ENCODE peak calls at places on chromosome 17, in seven cellular contexts. One of them, this sample, is unnamed.

GRCh38 chr17:55710829-55711496 is 11.7 kb downstream of the TMEM100 start:
- DNase-seq in MM.1S: no peak
- DNase-seq in HFFc6: no peak
- DNase-seq in WTC11: no peak
- DNase-seq in sigmoid colon: no peak
- DNase-seq in left ventricle myocardium inferior: no peak
- DNase-seq in dorsolateral prefrontal cortex: no peak
- DNase-seq in this sample: no peak

GRCh38 chr17:50055055-50055425 is 870 bp upstream of the ITGA3 start:
- DNase-seq in MM.1S: peak
- DNase-seq in HFFc6: no peak
- DNase-seq in WTC11: peak
- DNase-seq in sigmoid colon: no peak
- DNase-seq in left ventricle myocardium inferior: no peak
- DNase-seq in dorsolateral prefrontal cortex: no peak
- DNase-seq in this sample: peak

GRCh38 chr17:37770631-37771518 is 26.0 kb upstream of the HNF1B start:
- DNase-seq in MM.1S: peak
- DNase-seq in HFFc6: peak
- DNase-seq in WTC11: peak
- DNase-seq in sigmoid colon: no peak
- DNase-seq in left ventricle myocardium inferior: peak
- DNase-seq in dorsolateral prefrontal cortex: no peak
- DNase-seq in this sample: peak

GRCh38 chr17:21370430-21370829 is 5.7 kb upstream of the KCNJ12 start:
- DNase-seq in MM.1S: no peak
- DNase-seq in HFFc6: no peak
- DNase-seq in WTC11: no peak
- DNase-seq in sigmoid colon: no peak
- DNase-seq in left ventricle myocardium inferior: peak
- DNase-seq in dorsolateral prefrontal cortex: no peak
- DNase-seq in this sample: peak

GRCh38 chr17:52048503-52048902 is 110.0 kb downstream of the CA10 start:
- DNase-seq in MM.1S: no peak
- DNase-seq in HFFc6: no peak
- DNase-seq in WTC11: no peak
- DNase-seq in sigmoid colon: no peak
- DNase-seq in left ventricle myocardium inferior: no peak
- DNase-seq in dorsolateral prefrontal cortex: no peak
- DNase-seq in this sample: peak

GRCh38 chr17:79006001-79006400 is 3.6 kb downstream of the CANT1 start:
- DNase-seq in MM.1S: no peak
- DNase-seq in HFFc6: no peak
- DNase-seq in WTC11: no peak
- DNase-seq in sigmoid colon: peak
- DNase-seq in left ventricle myocardium inferior: no peak
- DNase-seq in dorsolateral prefrontal cortex: no peak
- DNase-seq in this sample: no peak

GRCh38 chr17:75386430-75386829 is 19.0 kb downstream of the GRB2 start:
- DNase-seq in MM.1S: no peak
- DNase-seq in HFFc6: no peak
- DNase-seq in WTC11: no peak
- DNase-seq in sigmoid colon: no peak
- DNase-seq in left ventricle myocardium inferior: no peak
- DNase-seq in dorsolateral prefrontal cortex: no peak
- DNase-seq in this sample: no peak

GRCh38 chr17:55577011-55577586 is 65.8 kb upstream of the SMIM36 start:
- DNase-seq in MM.1S: peak
- DNase-seq in HFFc6: peak
- DNase-seq in WTC11: no peak
- DNase-seq in sigmoid colon: peak
- DNase-seq in left ventricle myocardium inferior: peak
- DNase-seq in dorsolateral prefrontal cortex: no peak
- DNase-seq in this sample: no peak

GRCh38 chr17:58172369-58173071 is 5.7 kb downstream of the OR4D2 start:
- DNase-seq in MM.1S: peak
- DNase-seq in HFFc6: no peak
- DNase-seq in WTC11: peak
- DNase-seq in sigmoid colon: no peak
- DNase-seq in left ventricle myocardium inferior: no peak
- DNase-seq in dorsolateral prefrontal cortex: no peak
- DNase-seq in this sample: peak

GRCh38 chr17:69949931-69950330 is 125.1 kb upstream of the KCNJ16 start:
- DNase-seq in MM.1S: no peak
- DNase-seq in HFFc6: no peak
- DNase-seq in WTC11: no peak
- DNase-seq in sigmoid colon: no peak
- DNase-seq in left ventricle myocardium inferior: no peak
- DNase-seq in dorsolateral prefrontal cortex: no peak
- DNase-seq in this sample: no peak

GRCh38 chr17:79814966-79815835 is 18.3 kb upstream of the CBX8 start:
- DNase-seq in MM.1S: no peak
- DNase-seq in HFFc6: no peak
- DNase-seq in WTC11: no peak
- DNase-seq in sigmoid colon: peak
- DNase-seq in left ventricle myocardium inferior: no peak
- DNase-seq in dorsolateral prefrontal cortex: no peak
- DNase-seq in this sample: peak

GRCh38 chr17:38910325-38910724 is 15.1 kb upstream of the LASP1NB start:
- DNase-seq in MM.1S: no peak
- DNase-seq in HFFc6: no peak
- DNase-seq in WTC11: no peak
- DNase-seq in sigmoid colon: peak
- DNase-seq in left ventricle myocardium inferior: no peak
- DNase-seq in dorsolateral prefrontal cortex: no peak
- DNase-seq in this sample: no peak

GRCh38 chr17:77422104-77422782 is 281.5 kb downstream of the SEC14L1 start:
- DNase-seq in MM.1S: no peak
- DNase-seq in HFFc6: no peak
- DNase-seq in WTC11: no peak
- DNase-seq in sigmoid colon: peak
- DNase-seq in left ventricle myocardium inferior: no peak
- DNase-seq in dorsolateral prefrontal cortex: no peak
- DNase-seq in this sample: no peak

DNA sequence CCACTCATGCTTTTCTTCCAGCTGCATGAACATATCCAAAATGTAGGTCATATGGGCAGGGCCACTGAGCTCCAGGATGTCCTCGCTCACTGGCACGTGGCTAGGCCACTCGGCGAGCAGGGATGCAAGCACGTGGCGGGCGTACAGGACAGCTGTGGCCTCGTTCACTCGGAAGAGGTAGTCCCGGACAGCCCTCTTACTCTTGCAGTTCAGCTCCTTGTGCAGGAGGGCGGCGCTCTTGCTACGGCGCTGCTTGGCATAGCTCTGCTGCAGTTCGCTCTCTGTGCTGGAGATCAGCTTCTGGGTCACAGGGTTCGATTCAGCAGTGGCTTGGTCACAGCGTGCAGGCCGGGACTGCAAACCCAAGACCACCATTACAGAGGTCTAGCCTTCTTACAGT is 53.1 kb upstream of the ATP2A3 start:
- DNase-seq in MM.1S: no peak
- DNase-seq in HFFc6: no peak
- DNase-seq in WTC11: peak
- DNase-seq in sigmoid colon: no peak
- DNase-seq in left ventricle myocardium inferior: no peak
- DNase-seq in dorsolateral prefrontal cortex: no peak
- DNase-seq in this sample: no peak
- TF ChIP-seq CTCF in MM.1S: peak
- TF ChIP-seq CTCF in HFFc6: peak
- TF ChIP-seq CTCF in WTC11: no peak
- TF ChIP-seq CTCF in sigmoid colon: no peak
- TF ChIP-seq CTCF in left ventricle myocardium inferior: peak
- TF ChIP-seq CTCF in dorsolateral prefrontal cortex: no peak
- TF ChIP-seq CTCF in this sample: peak

GRCh38 chr17:8409966-8410881 is 12.6 kb upstream of the RNF222 start:
- DNase-seq in MM.1S: peak
- DNase-seq in HFFc6: peak
- DNase-seq in WTC11: peak
- DNase-seq in sigmoid colon: peak
- DNase-seq in left ventricle myocardium inferior: peak
- DNase-seq in dorsolateral prefrontal cortex: peak
- DNase-seq in this sample: peak
- TF ChIP-seq CTCF in MM.1S: peak
- TF ChIP-seq CTCF in HFFc6: peak
- TF ChIP-seq CTCF in WTC11: peak
- TF ChIP-seq CTCF in sigmoid colon: peak
- TF ChIP-seq CTCF in left ventricle myocardium inferior: peak
- TF ChIP-seq CTCF in dorsolateral prefrontal cortex: peak
- TF ChIP-seq CTCF in this sample: peak

GRCh38 chr17:7997186-7997585 is 5.2 kb upstream of the GUCY2D start:
- DNase-seq in MM.1S: peak
- DNase-seq in HFFc6: peak
- DNase-seq in WTC11: peak
- DNase-seq in sigmoid colon: peak
- DNase-seq in left ventricle myocardium inferior: peak
- DNase-seq in dorsolateral prefrontal cortex: no peak
- DNase-seq in this sample: peak
- TF ChIP-seq CTCF in MM.1S: peak
- TF ChIP-seq CTCF in HFFc6: peak
- TF ChIP-seq CTCF in WTC11: peak
- TF ChIP-seq CTCF in sigmoid colon: peak
- TF ChIP-seq CTCF in left ventricle myocardium inferior: peak
- TF ChIP-seq CTCF in dorsolateral prefrontal cortex: no peak
- TF ChIP-seq CTCF in this sample: peak

GRCh38 chr17:81192386-81193050 is 26.5 kb upstream of the AATK start:
- DNase-seq in MM.1S: no peak
- DNase-seq in HFFc6: no peak
- DNase-seq in WTC11: no peak
- DNase-seq in sigmoid colon: no peak
- DNase-seq in left ventricle myocardium inferior: no peak
- DNase-seq in dorsolateral prefrontal cortex: no peak
- DNase-seq in this sample: peak

GRCh38 chr17:81191646-81192045 is 25.6 kb upstream of the AATK start:
- DNase-seq in MM.1S: no peak
- DNase-seq in HFFc6: no peak
- DNase-seq in WTC11: no peak
- DNase-seq in sigmoid colon: no peak
- DNase-seq in left ventricle myocardium inferior: no peak
- DNase-seq in dorsolateral prefrontal cortex: no peak
- DNase-seq in this sample: no peak

GRCh38 chr17:81190591-81190990 is 24.6 kb upstream of the AATK start:
- DNase-seq in MM.1S: no peak
- DNase-seq in HFFc6: no peak
- DNase-seq in WTC11: no peak
- DNase-seq in sigmoid colon: no peak
- DNase-seq in left ventricle myocardium inferior: no peak
- DNase-seq in dorsolateral prefrontal cortex: no peak
- DNase-seq in this sample: no peak

GRCh38 chr17:81189670-81190530 is 23.9 kb upstream of the AATK start:
- DNase-seq in MM.1S: no peak
- DNase-seq in HFFc6: no peak
- DNase-seq in WTC11: peak
- DNase-seq in sigmoid colon: no peak
- DNase-seq in left ventricle myocardium inferior: no peak
- DNase-seq in dorsolateral prefrontal cortex: peak
- DNase-seq in this sample: peak

DNA sequence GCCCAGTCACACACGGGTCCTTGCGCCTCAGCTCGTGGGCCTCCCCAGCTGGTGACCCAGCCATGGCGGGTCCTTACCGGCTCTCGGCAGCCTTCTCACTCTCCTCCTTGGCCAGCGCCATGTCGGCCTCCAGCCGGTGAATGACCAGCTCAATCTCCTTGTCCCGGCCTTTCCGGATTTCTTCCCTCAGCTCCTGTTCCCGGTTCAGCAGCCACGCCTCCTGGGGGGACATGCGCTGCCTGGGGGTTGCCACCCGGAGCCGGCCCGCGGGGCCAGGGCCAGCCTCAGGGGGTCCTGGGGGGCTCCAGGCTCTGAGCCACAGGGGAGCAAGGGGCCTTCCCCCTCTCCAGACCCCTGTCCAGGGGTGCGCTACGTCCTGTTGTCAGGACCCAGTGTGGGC is 25.1 kb upstream of the AATK start:
- DNase-seq in MM.1S: no peak
- DNase-seq in HFFc6: no peak
- DNase-seq in WTC11: no peak
- DNase-seq in sigmoid colon: no peak
- DNase-seq in left ventricle myocardium inferior: no peak
- DNase-seq in dorsolateral prefrontal cortex: no peak
- DNase-seq in this sample: no peak
- TF ChIP-seq CTCF in MM.1S: no peak
- TF ChIP-seq CTCF in HFFc6: no peak
- TF ChIP-seq CTCF in WTC11: no peak
- TF ChIP-seq CTCF in sigmoid colon: no peak
- TF ChIP-seq CTCF in left ventricle myocardium inferior: no peak
- TF ChIP-seq CTCF in dorsolateral prefrontal cortex: no peak
- TF ChIP-seq CTCF in this sample: no peak

DNA sequence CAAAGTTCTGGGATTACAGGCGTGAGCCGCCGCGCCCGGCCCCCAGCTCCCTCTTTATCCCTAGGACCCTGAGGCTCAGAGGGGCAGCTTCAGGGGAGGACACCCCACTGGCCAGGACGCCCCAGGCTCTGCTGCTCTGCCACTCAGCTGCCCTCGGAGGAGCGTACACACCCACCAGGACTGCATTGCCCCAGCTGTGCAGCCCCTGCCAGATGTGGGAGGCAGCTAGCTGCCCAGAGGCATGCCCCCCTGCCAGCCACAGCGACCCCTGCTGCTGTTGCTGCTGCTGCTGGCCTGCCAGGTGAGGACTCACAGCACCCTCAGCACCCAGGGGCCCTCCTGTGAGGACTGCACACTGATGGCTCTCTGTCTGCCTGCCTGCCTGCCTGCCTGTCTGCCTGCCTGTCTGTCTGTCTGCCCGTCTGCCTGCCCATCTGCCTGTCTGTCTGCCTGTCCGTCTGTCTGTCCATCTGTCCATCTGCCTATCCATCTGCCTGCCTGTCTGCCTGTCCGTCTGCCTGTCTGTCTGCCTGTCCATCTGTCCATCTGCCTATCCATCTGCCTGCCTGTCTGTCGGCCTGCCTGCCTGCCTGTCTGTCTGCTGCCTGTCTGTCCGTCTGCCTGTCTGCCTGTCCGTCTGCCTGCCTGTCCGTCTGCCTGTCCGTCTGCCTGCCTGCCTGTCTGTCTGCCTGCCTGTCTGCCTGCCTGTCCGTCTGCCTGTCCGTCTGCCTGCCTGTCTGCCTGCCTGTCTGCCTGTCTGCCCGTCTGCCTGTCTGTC is 5.0 kb downstream of the GCGR start:
- DNase-seq in MM.1S: no peak
- DNase-seq in HFFc6: no peak
- DNase-seq in WTC11: no peak
- DNase-seq in sigmoid colon: no peak
- DNase-seq in left ventricle myocardium inferior: no peak
- DNase-seq in dorsolateral prefrontal cortex: no peak
- DNase-seq in this sample: no peak
- TF ChIP-seq CTCF in MM.1S: peak
- TF ChIP-seq CTCF in HFFc6: no peak
- TF ChIP-seq CTCF in WTC11: no peak
- TF ChIP-seq CTCF in sigmoid colon: no peak
- TF ChIP-seq CTCF in left ventricle myocardium inferior: no peak
- TF ChIP-seq CTCF in dorsolateral prefrontal cortex: no peak
- TF ChIP-seq CTCF in this sample: no peak

GRCh38 chr17:44066204-44066930 is at the start of gene LSM12:
- DNase-seq in MM.1S: peak
- DNase-seq in HFFc6: peak
- DNase-seq in WTC11: peak
- DNase-seq in sigmoid colon: peak
- DNase-seq in left ventricle myocardium inferior: peak
- DNase-seq in dorsolateral prefrontal cortex: peak
- DNase-seq in this sample: peak
- TF ChIP-seq CTCF in MM.1S: no peak
- TF ChIP-seq CTCF in HFFc6: no peak
- TF ChIP-seq CTCF in WTC11: no peak
- TF ChIP-seq CTCF in sigmoid colon: no peak
- TF ChIP-seq CTCF in left ventricle myocardium inferior: no peak
- TF ChIP-seq CTCF in dorsolateral prefrontal cortex: no peak
- TF ChIP-seq CTCF in this sample: no peak

This sample was measured in neural progenitor cell.